ENCODE peak calls at places on chromosomes 3 and 15, in six cellular contexts. One of them, this sample, is unnamed.
A peak's percentile ranks its signal among the peaks of the same experiment; 100 is the strongest.

GRCh38 chr3:107285197-107285596 is 92.0 kb upstream of the CCDC54 start:
- DNase-seq in stomach: no peak
- DNase-seq in PC-3: peak; percentile 51
- DNase-seq in body of pancreas: no peak
- DNase-seq in adrenal gland: no peak
- DNase-seq in endothelial cell of umbilical vein: no peak
- DNase-seq in this sample: no peak

GRCh38 chr3:16883726-16884083 is 1.1 kb upstream of the PLCL2 start:
- DNase-seq in stomach: no peak
- DNase-seq in PC-3: no peak
- DNase-seq in body of pancreas: no peak
- DNase-seq in adrenal gland: no peak
- DNase-seq in endothelial cell of umbilical vein: no peak
- DNase-seq in this sample: no peak

GRCh38 chr3:150613034-150613433 is 9.9 kb downstream of the SELENOT start:
- DNase-seq in stomach: no peak
- DNase-seq in PC-3: no peak
- DNase-seq in body of pancreas: no peak
- DNase-seq in adrenal gland: no peak
- DNase-seq in endothelial cell of umbilical vein: no peak
- DNase-seq in this sample: no peak

GRCh38 chr15:57455969-57456368 is 79.7 kb downstream of the CGNL1 start:
- DNase-seq in stomach: no peak
- DNase-seq in PC-3: no peak
- DNase-seq in body of pancreas: no peak
- DNase-seq in adrenal gland: no peak
- DNase-seq in endothelial cell of umbilical vein: no peak
- DNase-seq in this sample: no peak

GRCh38 chr3:138594150-138594934 is at the start of gene CEP70:
- DNase-seq in stomach: peak; percentile 95
- DNase-seq in PC-3: peak; percentile 93
- DNase-seq in body of pancreas: peak; percentile 98
- DNase-seq in adrenal gland: peak; percentile 96
- DNase-seq in endothelial cell of umbilical vein: peak; percentile 96
- DNase-seq in this sample: peak; percentile 96

GRCh38 chr3:124409650-124410275 is 320.5 kb upstream of the UMPS start:
- DNase-seq in stomach: no peak
- DNase-seq in PC-3: peak; percentile 90
- DNase-seq in body of pancreas: no peak
- DNase-seq in adrenal gland: no peak
- DNase-seq in endothelial cell of umbilical vein: peak; percentile 33
- DNase-seq in this sample: no peak

GRCh38 chr3:159860727-159861126 is 127.9 kb upstream of the IL12A start:
- DNase-seq in stomach: no peak
- DNase-seq in PC-3: no peak
- DNase-seq in body of pancreas: no peak
- DNase-seq in adrenal gland: no peak
- DNase-seq in endothelial cell of umbilical vein: peak; percentile 91
- DNase-seq in this sample: no peak

GRCh38 chr3:152915695-152916094 is 80.8 kb downstream of the P2RY1 start:
- DNase-seq in stomach: no peak
- DNase-seq in PC-3: peak; percentile 12
- DNase-seq in body of pancreas: no peak
- DNase-seq in adrenal gland: no peak
- DNase-seq in endothelial cell of umbilical vein: no peak
- DNase-seq in this sample: no peak

GRCh38 chr3:128993461-128994172 is at the start of gene CFAP92:
- DNase-seq in stomach: peak; percentile 94
- DNase-seq in PC-3: peak; percentile 79
- DNase-seq in body of pancreas: peak; percentile 93
- DNase-seq in adrenal gland: peak; percentile 95
- DNase-seq in endothelial cell of umbilical vein: no peak
- DNase-seq in this sample: peak; percentile 94

GRCh38 chr3:63228677-63229076 is 49.4 kb upstream of the SYNPR start:
- DNase-seq in stomach: no peak
- DNase-seq in PC-3: peak; percentile 46
- DNase-seq in body of pancreas: peak; percentile 23
- DNase-seq in adrenal gland: peak; percentile 65
- DNase-seq in endothelial cell of umbilical vein: peak; percentile 13
- DNase-seq in this sample: no peak

GRCh38 chr15:78909791-78910228 is 35.0 kb downstream of the CTSH start:
- DNase-seq in stomach: no peak
- DNase-seq in PC-3: peak; percentile 73
- DNase-seq in body of pancreas: no peak
- DNase-seq in adrenal gland: peak; percentile 66
- DNase-seq in endothelial cell of umbilical vein: peak; percentile 52
- DNase-seq in this sample: no peak

GRCh38 chr3:74643636-74644035 is 29.2 kb upstream of the CNTN3 start:
- DNase-seq in stomach: peak; percentile 70
- DNase-seq in PC-3: no peak
- DNase-seq in body of pancreas: peak; percentile 96
- DNase-seq in adrenal gland: peak; percentile 90
- DNase-seq in endothelial cell of umbilical vein: peak; percentile 4
- DNase-seq in this sample: peak; percentile 10

GRCh38 chr15:38565287-38565670 is 665 bp upstream of the RASGRP1 start:
- DNase-seq in stomach: no peak
- DNase-seq in PC-3: no peak
- DNase-seq in body of pancreas: no peak
- DNase-seq in adrenal gland: no peak
- DNase-seq in endothelial cell of umbilical vein: no peak
- DNase-seq in this sample: no peak
- H3K4me3 ChIP-seq in stomach: peak overlapping the region; percentile 90
- H3K4me3 ChIP-seq in PC-3: no peak overlapping the region
- H3K4me3 ChIP-seq in body of pancreas: no peak overlapping the region
- H3K4me3 ChIP-seq in adrenal gland: no peak overlapping the region
- H3K4me3 ChIP-seq in endothelial cell of umbilical vein: no peak overlapping the region
- H3K4me3 ChIP-seq in this sample: no peak overlapping the region

GRCh38 chr3:117997201-117998049 is 1037.2 kb downstream of the IGSF11 start:
- DNase-seq in stomach: peak; percentile 75
- DNase-seq in PC-3: peak; percentile 81
- DNase-seq in body of pancreas: peak; percentile 74
- DNase-seq in adrenal gland: peak; percentile 95
- DNase-seq in endothelial cell of umbilical vein: peak; percentile 84
- DNase-seq in this sample: peak; percentile 75

GRCh38 chr3:117998071-117998470 is 1036.6 kb downstream of the IGSF11 start:
- DNase-seq in stomach: no peak
- DNase-seq in PC-3: no peak
- DNase-seq in body of pancreas: no peak
- DNase-seq in adrenal gland: no peak
- DNase-seq in endothelial cell of umbilical vein: no peak
- DNase-seq in this sample: no peak

GRCh38 chr3:118000219-118000618 is 1034.4 kb downstream of the IGSF11 start:
- DNase-seq in stomach: no peak
- DNase-seq in PC-3: no peak
- DNase-seq in body of pancreas: no peak
- DNase-seq in adrenal gland: no peak
- DNase-seq in endothelial cell of umbilical vein: no peak
- DNase-seq in this sample: no peak

GRCh38 chr3:117989982-117990381 is 1044.7 kb downstream of the IGSF11 start:
- DNase-seq in stomach: no peak
- DNase-seq in PC-3: no peak
- DNase-seq in body of pancreas: no peak
- DNase-seq in adrenal gland: peak; percentile 63
- DNase-seq in endothelial cell of umbilical vein: no peak
- DNase-seq in this sample: no peak

DNA sequence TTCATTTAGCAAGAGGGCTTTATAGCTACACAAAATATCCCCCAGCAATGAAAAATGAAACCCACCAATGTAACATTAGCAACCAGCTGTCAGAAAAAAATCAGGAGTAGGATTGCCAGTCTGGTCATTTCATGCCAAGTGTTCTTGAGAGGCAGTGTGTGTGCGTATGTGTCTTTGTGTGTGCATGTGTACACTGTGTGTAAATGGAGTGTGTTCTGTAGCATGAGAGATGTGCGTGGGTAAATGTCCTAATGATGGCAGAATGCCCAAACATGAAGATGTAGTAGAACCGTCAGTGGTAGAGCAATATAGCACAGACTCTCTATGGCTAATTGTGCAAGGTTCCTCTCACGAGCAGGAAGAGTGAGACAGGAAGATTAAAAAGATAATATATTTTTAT is 1038.9 kb downstream of the IGSF11 start:
- DNase-seq in stomach: no peak
- DNase-seq in PC-3: no peak
- DNase-seq in body of pancreas: no peak
- DNase-seq in adrenal gland: no peak
- DNase-seq in endothelial cell of umbilical vein: no peak
- DNase-seq in this sample: no peak
- H3K4me3 ChIP-seq in stomach: peak overlapping the region; percentile 62
- H3K4me3 ChIP-seq in PC-3: no peak overlapping the region
- H3K4me3 ChIP-seq in body of pancreas: no peak overlapping the region
- H3K4me3 ChIP-seq in adrenal gland: no peak overlapping the region
- H3K4me3 ChIP-seq in endothelial cell of umbilical vein: no peak overlapping the region
- H3K4me3 ChIP-seq in this sample: no peak overlapping the region

GRCh38 chr15:84818221-84819131 is 1.3 kb downstream of the ALPK3 start:
- DNase-seq in stomach: no peak
- DNase-seq in PC-3: peak; percentile 32
- DNase-seq in body of pancreas: peak; percentile 72
- DNase-seq in adrenal gland: peak; percentile 87
- DNase-seq in endothelial cell of umbilical vein: peak; percentile 91
- DNase-seq in this sample: no peak
- H3K4me3 ChIP-seq in stomach: peak overlapping the region; percentile 33
- H3K4me3 ChIP-seq in PC-3: no peak overlapping the region
- H3K4me3 ChIP-seq in body of pancreas: no peak overlapping the region
- H3K4me3 ChIP-seq in adrenal gland: no peak overlapping the region
- H3K4me3 ChIP-seq in endothelial cell of umbilical vein: peak overlapping the region; percentile 57
- H3K4me3 ChIP-seq in this sample: no peak overlapping the region

GRCh38 chr3:197464794-197465193 is 91.0 kb downstream of the BDH1 start:
- DNase-seq in stomach: no peak
- DNase-seq in PC-3: no peak
- DNase-seq in body of pancreas: no peak
- DNase-seq in adrenal gland: no peak
- DNase-seq in endothelial cell of umbilical vein: no peak
- DNase-seq in this sample: no peak

GRCh38 chr3:197465996-197466549 is 89.7 kb downstream of the BDH1 start:
- DNase-seq in stomach: peak; percentile 52
- DNase-seq in PC-3: peak; percentile 44
- DNase-seq in body of pancreas: no peak
- DNase-seq in adrenal gland: peak; percentile 83
- DNase-seq in endothelial cell of umbilical vein: peak; percentile 64
- DNase-seq in this sample: no peak

GRCh38 chr3:197468167-197468566 is 87.6 kb downstream of the BDH1 start:
- DNase-seq in stomach: no peak
- DNase-seq in PC-3: no peak
- DNase-seq in body of pancreas: no peak
- DNase-seq in adrenal gland: no peak
- DNase-seq in endothelial cell of umbilical vein: no peak
- DNase-seq in this sample: no peak

GRCh38 chr3:197465197-197465995 is 90.4 kb downstream of the BDH1 start:
- DNase-seq in stomach: no peak
- DNase-seq in PC-3: no peak
- DNase-seq in body of pancreas: no peak
- DNase-seq in adrenal gland: peak; percentile 56
- DNase-seq in endothelial cell of umbilical vein: peak; percentile 91
- DNase-seq in this sample: no peak

DNA sequence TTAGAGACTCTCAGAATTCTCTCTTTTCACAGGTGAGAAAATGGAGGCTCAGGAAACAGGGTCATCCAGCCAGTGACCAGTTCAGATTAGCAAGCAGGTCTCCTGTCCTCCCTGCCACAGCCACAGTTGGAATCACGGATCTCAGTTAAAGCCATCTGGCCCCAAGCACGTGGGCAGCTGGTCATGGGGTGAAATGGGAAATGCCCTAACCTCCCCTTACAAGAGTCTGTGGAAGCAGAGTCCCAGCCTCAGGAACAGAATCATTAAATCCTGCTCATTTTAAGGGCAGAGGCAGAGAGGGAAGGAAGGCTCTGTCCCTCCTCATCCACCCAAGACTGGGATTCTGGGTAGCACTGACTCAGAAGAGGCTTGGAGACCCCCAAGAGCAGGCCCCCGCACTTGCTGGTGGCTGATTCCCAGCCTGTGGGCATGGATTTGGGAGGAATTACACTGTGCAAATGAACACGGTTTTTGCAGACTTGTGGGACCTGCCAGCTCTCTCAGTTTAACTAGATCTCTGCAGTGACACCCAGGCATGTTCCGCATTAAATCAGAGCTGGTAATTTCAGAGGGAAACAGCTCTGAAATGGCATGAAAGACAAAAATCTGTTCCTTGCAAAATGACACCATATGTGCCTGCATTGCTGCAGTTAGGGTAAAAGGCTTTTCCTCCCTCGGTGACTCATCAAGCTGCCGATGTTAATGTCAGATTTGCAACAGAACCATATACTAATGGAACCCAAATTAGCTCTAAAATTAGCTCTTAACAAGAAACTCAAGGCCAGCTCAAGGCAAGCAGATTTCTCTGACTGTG is 89.0 kb downstream of the BDH1 start:
- DNase-seq in stomach: no peak
- DNase-seq in PC-3: peak; percentile 55
- DNase-seq in body of pancreas: no peak
- DNase-seq in adrenal gland: peak; percentile 68
- DNase-seq in endothelial cell of umbilical vein: peak; percentile 69
- DNase-seq in this sample: no peak
- H3K4me3 ChIP-seq in stomach: no peak overlapping the region
- H3K4me3 ChIP-seq in PC-3: peak overlapping the region; percentile 25
- H3K4me3 ChIP-seq in body of pancreas: no peak overlapping the region
- H3K4me3 ChIP-seq in adrenal gland: no peak overlapping the region
- H3K4me3 ChIP-seq in endothelial cell of umbilical vein: no peak overlapping the region
- H3K4me3 ChIP-seq in this sample: no peak overlapping the region

DNA sequence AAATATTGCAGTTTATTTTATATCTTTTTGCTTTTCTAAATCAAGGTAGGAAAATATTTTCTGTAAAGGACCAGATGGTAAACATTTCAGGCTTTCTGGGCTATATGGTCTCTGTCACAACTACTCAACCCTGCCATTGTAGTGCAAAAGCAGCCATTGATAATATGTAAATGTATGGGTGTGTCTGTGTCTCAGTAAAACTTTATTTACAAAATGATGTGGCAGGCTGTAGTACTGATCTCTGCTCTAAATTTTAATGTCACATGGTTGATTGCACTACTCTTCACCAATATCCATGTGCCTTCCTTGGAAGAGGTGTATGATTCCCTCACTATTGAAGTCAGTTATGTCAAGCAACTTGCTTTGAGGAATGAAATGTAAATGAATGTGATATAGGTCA is 175.0 kb downstream of the GOLIM4 start:
- DNase-seq in stomach: no peak
- DNase-seq in PC-3: no peak
- DNase-seq in body of pancreas: no peak
- DNase-seq in adrenal gland: no peak
- DNase-seq in endothelial cell of umbilical vein: no peak
- DNase-seq in this sample: no peak
- H3K4me3 ChIP-seq in stomach: no peak overlapping the region
- H3K4me3 ChIP-seq in PC-3: no peak overlapping the region
- H3K4me3 ChIP-seq in body of pancreas: no peak overlapping the region
- H3K4me3 ChIP-seq in adrenal gland: no peak overlapping the region
- H3K4me3 ChIP-seq in endothelial cell of umbilical vein: no peak overlapping the region
- H3K4me3 ChIP-seq in this sample: no peak overlapping the region

GRCh38 chr3:64945171-64945684 is 257.4 kb upstream of the ADAMTS9 start:
- DNase-seq in stomach: no peak
- DNase-seq in PC-3: no peak
- DNase-seq in body of pancreas: no peak
- DNase-seq in adrenal gland: peak; percentile 67
- DNase-seq in endothelial cell of umbilical vein: peak; percentile 93
- DNase-seq in this sample: no peak
- H3K4me3 ChIP-seq in stomach: no peak overlapping the region
- H3K4me3 ChIP-seq in PC-3: no peak overlapping the region
- H3K4me3 ChIP-seq in body of pancreas: no peak overlapping the region
- H3K4me3 ChIP-seq in adrenal gland: no peak overlapping the region
- H3K4me3 ChIP-seq in endothelial cell of umbilical vein: no peak overlapping the region
- H3K4me3 ChIP-seq in this sample: no peak overlapping the region

This sample was measured in transverse colon.